ENCODE peak calls at places on chromosomes 1 and 21, in five cellular contexts. One of them, this sample, is unnamed.

GRCh38 chr1:181369416-181369815 is 113.9 kb upstream of the CACNA1E start:
- DNase-seq in HEK293T: no peak
- DNase-seq in GM12878: no peak
- DNase-seq in NT2/D1: no peak
- DNase-seq in H1: no peak
- DNase-seq in this sample: no peak

GRCh38 chr1:94927405-94928175 is 680 bp upstream of the CNN3 start:
- DNase-seq in NT2/D1: peak
- DNase-seq in HEK293T: no peak
- DNase-seq in H1: no peak
- DNase-seq in GM12878: no peak
- DNase-seq in this sample: peak

GRCh38 chr1:28249013-28249870 is 10.1 kb upstream of the SESN2 start:
- DNase-seq in NT2/D1: no peak
- DNase-seq in HEK293T: peak
- DNase-seq in GM12878: no peak
- DNase-seq in H1: no peak
- DNase-seq in this sample: no peak

GRCh38 chr1:67559222-67559700 is 125.7 kb upstream of the GADD45A start:
- DNase-seq in H1: no peak
- DNase-seq in HEK293T: peak
- DNase-seq in NT2/D1: no peak
- DNase-seq in GM12878: no peak
- DNase-seq in this sample: no peak

GRCh38 chr1:151568626-151569088 is 28.5 kb downstream of the TUFT1 start:
- DNase-seq in GM12878: no peak
- DNase-seq in HEK293T: no peak
- DNase-seq in H1: no peak
- DNase-seq in NT2/D1: no peak
- DNase-seq in this sample: no peak

GRCh38 chr1:91731815-91732214 is 154.1 kb downstream of the TGFBR3 start:
- DNase-seq in HEK293T: no peak
- DNase-seq in GM12878: no peak
- DNase-seq in H1: no peak
- DNase-seq in NT2/D1: no peak
- DNase-seq in this sample: no peak

GRCh38 chr1:3018576-3018975 is 2.7 kb upstream of the ACTRT2 start:
- DNase-seq in GM12878: no peak
- DNase-seq in NT2/D1: no peak
- DNase-seq in HEK293T: no peak
- DNase-seq in H1: no peak
- DNase-seq in this sample: no peak

GRCh38 chr1:71882241-71883036 is 399.9 kb downstream of the NEGR1 start:
- DNase-seq in H1: no peak
- DNase-seq in NT2/D1: no peak
- DNase-seq in HEK293T: no peak
- DNase-seq in GM12878: no peak
- DNase-seq in this sample: no peak

GRCh38 chr1:109827986-109828385 is 64.3 kb upstream of the EPS8L3 start:
- DNase-seq in HEK293T: no peak
- DNase-seq in H1: no peak
- DNase-seq in NT2/D1: no peak
- DNase-seq in GM12878: no peak
- DNase-seq in this sample: no peak

GRCh38 chr1:202270871-202271326 is 70.8 kb downstream of the UBE2T start:
- DNase-seq in GM12878: no peak
- DNase-seq in NT2/D1: no peak
- DNase-seq in H1: peak
- DNase-seq in HEK293T: no peak
- DNase-seq in this sample: no peak

GRCh38 chr1:47568763-47569162 is 130.9 kb downstream of the FOXD2 start:
- DNase-seq in GM12878: no peak
- DNase-seq in H1: no peak
- DNase-seq in NT2/D1: no peak
- DNase-seq in HEK293T: no peak
- DNase-seq in this sample: no peak

GRCh38 chr1:40625076-40625475 is 40.4 kb downstream of the RIMS3 start:
- DNase-seq in HEK293T: no peak
- DNase-seq in H1: no peak
- DNase-seq in GM12878: no peak
- DNase-seq in NT2/D1: no peak
- DNase-seq in this sample: peak

GRCh38 chr1:41365772-41366427 is 4.7 kb downstream of the FOXO6 start:
- DNase-seq in GM12878: peak
- DNase-seq in H1: no peak
- DNase-seq in NT2/D1: no peak
- DNase-seq in HEK293T: no peak
- DNase-seq in this sample: no peak

GRCh38 chr21:38804617-38805281 is 980 bp upstream of the ETS2 start:
- DNase-seq in NT2/D1: no peak
- DNase-seq in H1: peak
- DNase-seq in HEK293T: no peak
- DNase-seq in GM12878: no peak
- DNase-seq in this sample: no peak

GRCh38 chr1:110120960-110121561 is 8.8 kb downstream of the UBL4B start:
- DNase-seq in HEK293T: peak
- DNase-seq in GM12878: no peak
- DNase-seq in NT2/D1: no peak
- DNase-seq in H1: no peak
- DNase-seq in this sample: no peak

GRCh38 chr21:30216041-30216723 is at the start of gene CLDN8:
- DNase-seq in NT2/D1: no peak
- DNase-seq in GM12878: no peak
- DNase-seq in H1: no peak
- DNase-seq in HEK293T: no peak
- DNase-seq in this sample: no peak

GRCh38 chr1:204915856-204916485 is 45.3 kb downstream of the NFASC start:
- DNase-seq in H1: no peak
- DNase-seq in GM12878: no peak
- DNase-seq in HEK293T: no peak
- DNase-seq in NT2/D1: no peak
- DNase-seq in this sample: no peak

GRCh38 chr1:201409440-201409839 is 10.3 kb upstream of the LAD1 start:
- DNase-seq in H1: no peak
- DNase-seq in GM12878: no peak
- DNase-seq in HEK293T: no peak
- DNase-seq in NT2/D1: no peak
- DNase-seq in this sample: no peak

GRCh38 chr1:116067564-116067887 is 43.7 kb upstream of the MAB21L3 start:
- DNase-seq in H1: no peak
- DNase-seq in HEK293T: no peak
- DNase-seq in NT2/D1: no peak
- DNase-seq in GM12878: no peak
- DNase-seq in this sample: no peak

GRCh38 chr1:225999912-226000337 is 782 bp upstream of the SDE2 start:
- DNase-seq in HEK293T: no peak
- DNase-seq in GM12878: peak
- DNase-seq in NT2/D1: no peak
- DNase-seq in H1: no peak
- DNase-seq in this sample: peak

GRCh38 chr21:39518055-39518844 is 66.5 kb downstream of the SH3BGR start:
- DNase-seq in NT2/D1: peak
- DNase-seq in HEK293T: peak
- DNase-seq in H1: peak
- DNase-seq in GM12878: peak
- DNase-seq in this sample: peak

GRCh38 chr1:223747838-223748335 is 35.5 kb downstream of the CAPN2 start:
- DNase-seq in GM12878: no peak
- DNase-seq in HEK293T: no peak
- DNase-seq in NT2/D1: no peak
- DNase-seq in H1: no peak
- DNase-seq in this sample: no peak

GRCh38 chr1:40951943-40952743 is 27.4 kb upstream of the CTPS1 start:
- DNase-seq in HEK293T: peak
- DNase-seq in H1: peak
- DNase-seq in GM12878: no peak
- DNase-seq in NT2/D1: peak
- DNase-seq in this sample: peak

GRCh38 chr1:192766009-192766625 is 42.7 kb upstream of the RGS2 start:
- DNase-seq in GM12878: no peak
- DNase-seq in NT2/D1: no peak
- DNase-seq in H1: no peak
- DNase-seq in HEK293T: no peak
- DNase-seq in this sample: no peak

GRCh38 chr1:5993553-5994510 is 1.6 kb upstream of the NPHP4 start:
- DNase-seq in HEK293T: no peak
- DNase-seq in NT2/D1: no peak
- DNase-seq in H1: peak
- DNase-seq in GM12878: no peak
- DNase-seq in this sample: no peak

GRCh38 chr1:87706198-87706597 is 377.5 kb downstream of the LMO4 start:
- DNase-seq in GM12878: no peak
- DNase-seq in H1: no peak
- DNase-seq in HEK293T: no peak
- DNase-seq in NT2/D1: no peak
- DNase-seq in this sample: no peak
- TF ChIP-seq SUZ12 in GM12878: no peak
- TF ChIP-seq SUZ12 in H1: no peak
- TF ChIP-seq SUZ12 in HEK293T: no peak
- TF ChIP-seq SUZ12 in NT2/D1: no peak
- TF ChIP-seq SUZ12 in this sample: no peak

GRCh38 chr1:176574756-176575155 is 111.8 kb downstream of the PAPPA2 start:
- DNase-seq in H1: no peak
- DNase-seq in HEK293T: no peak
- DNase-seq in NT2/D1: no peak
- DNase-seq in GM12878: no peak
- DNase-seq in this sample: no peak
- TF ChIP-seq SUZ12 in H1: no peak
- TF ChIP-seq SUZ12 in HEK293T: no peak
- TF ChIP-seq SUZ12 in NT2/D1: no peak
- TF ChIP-seq SUZ12 in GM12878: no peak
- TF ChIP-seq SUZ12 in this sample: no peak

GRCh38 chr1:154191990-154192450 is at the start of gene TPM3:
- DNase-seq in H1: no peak
- DNase-seq in NT2/D1: no peak
- DNase-seq in GM12878: no peak
- DNase-seq in HEK293T: no peak
- DNase-seq in this sample: no peak
- TF ChIP-seq SUZ12 in H1: no peak
- TF ChIP-seq SUZ12 in NT2/D1: no peak
- TF ChIP-seq SUZ12 in GM12878: no peak
- TF ChIP-seq SUZ12 in HEK293T: no peak
- TF ChIP-seq SUZ12 in this sample: no peak

GRCh38 chr1:33256701-33257387 is 552 bp downstream of the ZNF362 start:
- DNase-seq in HEK293T: peak
- DNase-seq in H1: no peak
- DNase-seq in GM12878: no peak
- DNase-seq in NT2/D1: no peak
- DNase-seq in this sample: peak
- TF ChIP-seq SUZ12 in HEK293T: no peak
- TF ChIP-seq SUZ12 in H1: no peak
- TF ChIP-seq SUZ12 in GM12878: no peak
- TF ChIP-seq SUZ12 in NT2/D1: no peak
- TF ChIP-seq SUZ12 in this sample: no peak

GRCh38 chr1:211579434-211580302 is 707 bp upstream of the SLC30A1 start:
- DNase-seq in NT2/D1: peak
- DNase-seq in HEK293T: peak
- DNase-seq in H1: no peak
- DNase-seq in GM12878: no peak
- DNase-seq in this sample: peak
- TF ChIP-seq SUZ12 in NT2/D1: no peak
- TF ChIP-seq SUZ12 in HEK293T: no peak
- TF ChIP-seq SUZ12 in H1: no peak
- TF ChIP-seq SUZ12 in GM12878: no peak
- TF ChIP-seq SUZ12 in this sample: no peak

GRCh38 chr1:99728494-99729235 is 37.8 kb downstream of the FRRS1 start:
- DNase-seq in H1: no peak
- DNase-seq in HEK293T: peak
- DNase-seq in NT2/D1: peak
- DNase-seq in GM12878: no peak
- DNase-seq in this sample: peak
- TF ChIP-seq SUZ12 in H1: no peak
- TF ChIP-seq SUZ12 in HEK293T: no peak
- TF ChIP-seq SUZ12 in NT2/D1: no peak
- TF ChIP-seq SUZ12 in GM12878: no peak
- TF ChIP-seq SUZ12 in this sample: no peak

GRCh38 chr1:172359531-172359991 is 60.9 kb upstream of the C1orf105 start:
- DNase-seq in H1: no peak
- DNase-seq in GM12878: no peak
- DNase-seq in HEK293T: peak
- DNase-seq in NT2/D1: no peak
- DNase-seq in this sample: peak
- TF ChIP-seq SUZ12 in H1: no peak
- TF ChIP-seq SUZ12 in GM12878: no peak
- TF ChIP-seq SUZ12 in HEK293T: no peak
- TF ChIP-seq SUZ12 in NT2/D1: no peak
- TF ChIP-seq SUZ12 in this sample: no peak

GRCh38 chr1:1038694-1039093 is 18.8 kb downstream of the AGRN start:
- DNase-seq in HEK293T: no peak
- DNase-seq in NT2/D1: no peak
- DNase-seq in H1: no peak
- DNase-seq in GM12878: no peak
- DNase-seq in this sample: no peak

GRCh38 chr1:1041092-1041503 is 21.2 kb downstream of the AGRN start:
- DNase-seq in NT2/D1: no peak
- DNase-seq in GM12878: no peak
- DNase-seq in H1: peak
- DNase-seq in HEK293T: no peak
- DNase-seq in this sample: no peak

GRCh38 chr1:1041873-1042272 is 22.0 kb downstream of the AGRN start:
- DNase-seq in H1: no peak
- DNase-seq in GM12878: no peak
- DNase-seq in NT2/D1: no peak
- DNase-seq in HEK293T: no peak
- DNase-seq in this sample: no peak

GRCh38 chr1:1039145-1039910 is 19.4 kb downstream of the AGRN start:
- DNase-seq in H1: no peak
- DNase-seq in NT2/D1: no peak
- DNase-seq in GM12878: no peak
- DNase-seq in HEK293T: no peak
- DNase-seq in this sample: no peak

DNA sequence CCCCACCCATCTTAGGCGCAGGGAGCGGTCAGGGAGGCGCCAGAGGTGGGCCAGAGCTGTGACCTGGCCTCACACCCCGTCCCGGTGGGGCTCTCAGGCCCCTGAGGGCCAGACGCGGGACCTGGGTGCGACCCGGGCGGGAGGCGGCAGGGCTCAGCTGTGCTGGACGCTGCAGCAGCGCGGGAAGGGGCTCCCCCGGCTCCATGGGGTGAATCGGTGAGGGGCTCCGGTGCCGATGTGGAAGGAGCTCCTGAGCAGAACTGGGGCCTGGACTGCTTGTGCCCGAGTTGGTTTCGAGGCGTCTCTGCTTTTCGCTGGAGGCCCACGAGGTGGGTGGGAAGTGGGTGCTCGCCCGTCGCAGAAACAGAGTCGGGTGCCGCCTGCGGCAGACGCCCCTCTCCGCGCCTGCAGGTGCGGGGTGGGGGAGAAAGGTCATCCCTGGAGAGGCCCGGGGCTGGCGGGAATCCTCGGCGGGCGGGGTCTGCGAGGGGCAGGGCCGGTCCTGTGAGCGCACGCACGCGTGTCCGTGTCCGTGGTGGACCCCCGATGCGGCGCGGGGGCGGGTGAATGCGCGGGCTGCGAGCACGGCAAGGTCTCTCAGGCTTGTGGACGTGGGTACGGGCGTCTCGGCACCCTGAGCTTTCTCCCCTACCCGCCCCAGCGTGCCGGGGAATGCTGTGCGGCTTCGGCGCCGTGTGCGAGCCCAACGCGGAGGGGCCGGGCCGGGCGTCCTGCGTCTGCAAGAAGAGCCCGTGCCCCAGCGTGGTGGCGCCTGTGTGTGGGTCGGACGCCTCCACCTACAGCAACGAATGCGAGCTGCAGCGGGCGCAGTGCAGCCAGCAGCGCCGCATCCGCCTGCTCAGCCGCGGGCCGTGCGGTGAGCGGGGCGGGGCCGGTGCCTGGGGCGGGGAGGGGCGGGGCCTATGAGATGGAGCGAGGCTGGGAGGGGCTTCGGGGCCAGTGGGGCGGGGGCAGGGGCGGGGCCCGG is 20.4 kb downstream of the AGRN start:
- DNase-seq in NT2/D1: no peak
- DNase-seq in GM12878: no peak
- DNase-seq in HEK293T: peak
- DNase-seq in H1: peak
- DNase-seq in this sample: no peak
- TF ChIP-seq SUZ12 in NT2/D1: no peak
- TF ChIP-seq SUZ12 in GM12878: no peak
- TF ChIP-seq SUZ12 in HEK293T: no peak
- TF ChIP-seq SUZ12 in H1: peak
- TF ChIP-seq SUZ12 in this sample: no peak